ENCODE peak calls at places on chromosomes 3 and 15, in ten cellular contexts. G is nephron progenitor cell; U is midbrain; B is activated gamma-delta T cell treated with Interleukin-2 at 50 U/mL for 16 hours; Q is HS-5; N is AG08396; A is SHP77; Y is activated CD4-positive, alpha-beta T cell treated with anti-CD3 and anti-CD28 coated beads, Interleukin-2, amount 10 ng/mL, durations not matched to agents 7 days and 5 days; I is kidney epithelial cell; Z is OCI-LY7. J is an unnamed sample.

GRCh38 chr15:38028869-38029268 is 94.4 kb downstream of the TMCO5A start:
- DNase-seq in G (no peak), U (no peak), B (no peak), Q (no peak), N (peak; percentile 10), A (no peak), Y (no peak), I (no peak), Z (no peak), J (no peak)

GRCh38 chr3:184371570-184372018 is 6.4 kb downstream of the THPO start:
- DNase-seq in G (peak; percentile 74), U (peak; percentile 84), B (peak; percentile 52), Q (peak; percentile 73), N (peak; percentile 89), A (peak; percentile 89), Y (peak; percentile 71), I (peak; percentile 57), Z (peak; percentile 81), J (peak; percentile 19)

GRCh38 chr15:71364117-71364584 is 248.9 kb downstream of the THSD4 start:
- DNase-seq in G (no peak), U (no peak), B (no peak), Q (no peak), N (no peak), A (no peak), Y (no peak), I (no peak), Z (no peak), J (no peak)

GRCh38 chr15:60526127-60526616 is 47.2 kb upstream of the ICE2 start:
- DNase-seq in G (no peak), U (no peak), B (peak; percentile 37), Q (no peak), N (no peak), A (peak; percentile 73), Y (no peak), I (no peak), Z (no peak), J (no peak)

GRCh38 chr3:46297658-46298423 is 55.6 kb downstream of the CCR3 start:
- DNase-seq in G (no peak), U (peak; percentile 21), B (no peak), Q (no peak), N (no peak), A (no peak), Y (no peak), I (no peak), Z (no peak), J (no peak)

GRCh38 chr3:100108464-100109079 is 5.7 kb downstream of the FILIP1L start:
- DNase-seq in G (no peak), U (no peak), B (no peak), Q (no peak), N (no peak), A (no peak), Y (no peak), I (no peak), Z (no peak), J (no peak)

GRCh38 chr15:46080018-46080417 is 445.2 kb downstream of the SQOR start:
- DNase-seq in G (peak; percentile 54), U (no peak), B (no peak), Q (no peak), N (no peak), A (peak; percentile 22), Y (no peak), I (no peak), Z (no peak), J (no peak)

GRCh38 chr3:41485484-41485883 is 286.2 kb downstream of the CTNNB1 start:
- DNase-seq in G (no peak), U (no peak), B (no peak), Q (no peak), N (no peak), A (no peak), Y (no peak), I (no peak), Z (no peak), J (no peak)

GRCh38 chr15:69540622-69541021 is 88.0 kb downstream of the RPLP1 start:
- DNase-seq in G (no peak), U (peak; percentile 12), B (no peak), Q (no peak), N (no peak), A (peak; percentile 92), Y (no peak), I (no peak), Z (no peak), J (no peak)